ENCODE peak calls at places on chromosomes 16 and 17, in six cellular contexts. R, X, J, A, E and Y are unnamed samples.

GRCh38 chr17:47998044-47998443 is 27.1 kb downstream of the CDK5RAP3 start:
- DNase-seq in R (no peak), X (no peak), J (no peak), A (no peak), E (no peak), Y (no peak)

GRCh38 chr16:1061769-1062505 is 10.6 kb upstream of the SSTR5 start:
- DNase-seq in R (no peak), X (no peak), J (no peak), A (no peak), E (no peak), Y (no peak)

GRCh38 chr16:4273858-4274291 is 1.1 kb upstream of the TFAP4 start:
- DNase-seq in R (peak), X (no peak), J (peak), A (no peak), E (peak), Y (peak)

GRCh38 chr16:86033016-86033474 is 134.1 kb downstream of the IRF8 start:
- DNase-seq in R (no peak), X (no peak), J (no peak), A (no peak), E (no peak), Y (no peak)

GRCh38 chr16:57938936-57939871 is 31.7 kb downstream of the CNGB1 start:
- DNase-seq in R (no peak), X (no peak), J (peak), A (no peak), E (no peak), Y (peak)

GRCh38 chr17:21278304-21279197 is 6.0 kb upstream of the MAP2K3 start:
- DNase-seq in R (no peak), X (no peak), J (peak), A (no peak), E (no peak), Y (no peak)

GRCh38 chr17:40307691-40308289 is 1.2 kb upstream of the RARA start:
- DNase-seq in R (no peak), X (no peak), J (no peak), A (no peak), E (no peak), Y (no peak)

GRCh38 chr16:19458722-19459379 is 41.2 kb downstream of the TMC5 start:
- DNase-seq in R (no peak), X (no peak), J (no peak), A (no peak), E (no peak), Y (no peak)

GRCh38 chr17:74417178-74418045 is 14.5 kb upstream of the GPRC5C start:
- DNase-seq in R (no peak), X (no peak), J (no peak), A (no peak), E (no peak), Y (peak)

GRCh38 chr17:31733326-31733725 is 125.7 kb downstream of the COPRS start:
- DNase-seq in R (no peak), X (no peak), J (no peak), A (no peak), E (no peak), Y (no peak)

GRCh38 chr17:28738680-28739384 is 5.0 kb upstream of the TRAF4 start:
- DNase-seq in R (no peak), X (no peak), J (no peak), A (no peak), E (no peak), Y (no peak)

GRCh38 chr16:64196444-64196843 is 925.4 kb downstream of the CDH11 start:
- DNase-seq in R (no peak), X (peak), J (no peak), A (no peak), E (no peak), Y (peak)

GRCh38 chr16:4316103-4316731 is 350 bp downstream of the GLIS2 start:
- DNase-seq in R (peak), X (no peak), J (no peak), A (peak), E (no peak), Y (no peak)

GRCh38 chr17:32019228-32019627 is 12.0 kb downstream of the LRRC37B start:
- DNase-seq in R (no peak), X (no peak), J (no peak), A (no peak), E (no peak), Y (no peak)

GRCh38 chr17:58308173-58308984 is 20.2 kb downstream of the TSPOAP1 start:
- DNase-seq in R (no peak), X (no peak), J (peak), A (no peak), E (no peak), Y (no peak)

GRCh38 chr16:19601083-19601976 is 45.8 kb downstream of the VPS35L start:
- DNase-seq in R (peak), X (no peak), J (no peak), A (no peak), E (no peak), Y (peak)

GRCh38 chr17:10772425-10773380 is 31.2 kb downstream of the TMEM238L start:
- DNase-seq in R (peak), X (no peak), J (no peak), A (no peak), E (no peak), Y (no peak)

GRCh38 chr17:56083475-56083874 is 69.8 kb upstream of the ANKFN1 start:
- DNase-seq in R (no peak), X (no peak), J (no peak), A (no peak), E (no peak), Y (no peak)

GRCh38 chr17:47239663-47240374 is 13.8 kb upstream of the ITGB3 start:
- DNase-seq in R (no peak), X (peak), J (peak), A (peak), E (peak), Y (peak)

GRCh38 chr17:49873926-49874325 is 26.1 kb upstream of the TAC4 start:
- DNase-seq in R (no peak), X (no peak), J (no peak), A (no peak), E (no peak), Y (no peak)

GRCh38 chr17:58332720-58333395 is 4.3 kb upstream of the TSPOAP1 start:
- DNase-seq in R (no peak), X (no peak), J (no peak), A (no peak), E (no peak), Y (no peak)